ENCODE peak calls at places on chromosomes 4 and X, in four cellular contexts. One of them, this sample, is unnamed.

GRCh38 chr4:47270226-47270888 is 193.1 kb downstream of the COMMD8 start:
- DNase-seq in activated T-helper 1 cell treated with anti-CD3 and anti-CD28 coated beads, Interleukin-2, amount 50 U/mL, for 16 hours: no peak
- DNase-seq in NCI-H510A treated with DMSO at 0.1 percent for 48 hours: no peak
- DNase-seq in prostate gland: no peak
- DNase-seq in this sample: no peak

GRCh38 chr4:104344342-104344980 is 150.2 kb downstream of the CXXC4 start:
- DNase-seq in activated T-helper 1 cell treated with anti-CD3 and anti-CD28 coated beads, Interleukin-2, amount 50 U/mL, for 16 hours: no peak
- DNase-seq in NCI-H510A treated with DMSO at 0.1 percent for 48 hours: no peak
- DNase-seq in prostate gland: no peak
- DNase-seq in this sample: no peak

GRCh38 chr4:76590847-76591281 is 155.8 kb downstream of the SHROOM3 start:
- DNase-seq in activated T-helper 1 cell treated with anti-CD3 and anti-CD28 coated beads, Interleukin-2, amount 50 U/mL, for 16 hours: no peak
- DNase-seq in NCI-H510A treated with DMSO at 0.1 percent for 48 hours: no peak
- DNase-seq in prostate gland: no peak
- DNase-seq in this sample: no peak

GRCh38 chrX:42776195-42776594 is 1.8 kb downstream of the PPP1R2C start:
- DNase-seq in activated T-helper 1 cell treated with anti-CD3 and anti-CD28 coated beads, Interleukin-2, amount 50 U/mL, for 16 hours: no peak
- DNase-seq in NCI-H510A treated with DMSO at 0.1 percent for 48 hours: no peak
- DNase-seq in prostate gland: no peak
- DNase-seq in this sample: no peak

GRCh38 chr4:71025654-71026053 is 32.2 kb downstream of the DCK start:
- DNase-seq in activated T-helper 1 cell treated with anti-CD3 and anti-CD28 coated beads, Interleukin-2, amount 50 U/mL, for 16 hours: no peak
- DNase-seq in NCI-H510A treated with DMSO at 0.1 percent for 48 hours: no peak
- DNase-seq in prostate gland: no peak
- DNase-seq in this sample: no peak

GRCh38 chrX:9110808-9111207 is 76.9 kb upstream of the FAM9B start:
- DNase-seq in activated T-helper 1 cell treated with anti-CD3 and anti-CD28 coated beads, Interleukin-2, amount 50 U/mL, for 16 hours: no peak
- DNase-seq in NCI-H510A treated with DMSO at 0.1 percent for 48 hours: peak
- DNase-seq in prostate gland: no peak
- DNase-seq in this sample: no peak

GRCh38 chrX:14712096-14712495 is 160.8 kb downstream of the FANCB start:
- DNase-seq in activated T-helper 1 cell treated with anti-CD3 and anti-CD28 coated beads, Interleukin-2, amount 50 U/mL, for 16 hours: no peak
- DNase-seq in NCI-H510A treated with DMSO at 0.1 percent for 48 hours: no peak
- DNase-seq in prostate gland: no peak
- DNase-seq in this sample: no peak

GRCh38 chr4:86441175-86441960 is 81.5 kb upstream of the MAPK10 start:
- DNase-seq in activated T-helper 1 cell treated with anti-CD3 and anti-CD28 coated beads, Interleukin-2, amount 50 U/mL, for 16 hours: no peak
- DNase-seq in NCI-H510A treated with DMSO at 0.1 percent for 48 hours: no peak
- DNase-seq in prostate gland: no peak
- DNase-seq in this sample: no peak

GRCh38 chr4:125739760-125740159 is 425.0 kb downstream of the FAT4 start:
- DNase-seq in activated T-helper 1 cell treated with anti-CD3 and anti-CD28 coated beads, Interleukin-2, amount 50 U/mL, for 16 hours: no peak
- DNase-seq in NCI-H510A treated with DMSO at 0.1 percent for 48 hours: no peak
- DNase-seq in prostate gland: no peak
- DNase-seq in this sample: no peak

GRCh38 chrX:8201896-8202331 is 30.8 kb upstream of the VCX2 start:
- DNase-seq in activated T-helper 1 cell treated with anti-CD3 and anti-CD28 coated beads, Interleukin-2, amount 50 U/mL, for 16 hours: no peak
- DNase-seq in NCI-H510A treated with DMSO at 0.1 percent for 48 hours: no peak
- DNase-seq in prostate gland: no peak
- DNase-seq in this sample: no peak

GRCh38 chr4:184039963-184040383 is 134.9 kb downstream of the STOX2 start:
- DNase-seq in activated T-helper 1 cell treated with anti-CD3 and anti-CD28 coated beads, Interleukin-2, amount 50 U/mL, for 16 hours: no peak
- DNase-seq in NCI-H510A treated with DMSO at 0.1 percent for 48 hours: no peak
- DNase-seq in prostate gland: no peak
- DNase-seq in this sample: no peak

GRCh38 chrX:97842468-97843199 is 958.9 kb downstream of the RPA4 start:
- DNase-seq in activated T-helper 1 cell treated with anti-CD3 and anti-CD28 coated beads, Interleukin-2, amount 50 U/mL, for 16 hours: no peak
- DNase-seq in NCI-H510A treated with DMSO at 0.1 percent for 48 hours: no peak
- DNase-seq in prostate gland: no peak
- DNase-seq in this sample: no peak

GRCh38 chr4:169492436-169493163 is 119.8 kb downstream of the NEK1 start:
- DNase-seq in activated T-helper 1 cell treated with anti-CD3 and anti-CD28 coated beads, Interleukin-2, amount 50 U/mL, for 16 hours: no peak
- DNase-seq in NCI-H510A treated with DMSO at 0.1 percent for 48 hours: no peak
- DNase-seq in prostate gland: no peak
- DNase-seq in this sample: no peak

GRCh38 chr4:134027931-134028330 is 173.7 kb downstream of the PABPC4L start:
- DNase-seq in activated T-helper 1 cell treated with anti-CD3 and anti-CD28 coated beads, Interleukin-2, amount 50 U/mL, for 16 hours: no peak
- DNase-seq in NCI-H510A treated with DMSO at 0.1 percent for 48 hours: no peak
- DNase-seq in prostate gland: peak
- DNase-seq in this sample: no peak

GRCh38 chr4:58602022-58602421 is 1491.8 kb upstream of the IGFBP7 start:
- DNase-seq in activated T-helper 1 cell treated with anti-CD3 and anti-CD28 coated beads, Interleukin-2, amount 50 U/mL, for 16 hours: no peak
- DNase-seq in NCI-H510A treated with DMSO at 0.1 percent for 48 hours: no peak
- DNase-seq in prostate gland: no peak
- DNase-seq in this sample: no peak

GRCh38 chr4:5267418-5267817 is 216.1 kb downstream of the STK32B start:
- DNase-seq in activated T-helper 1 cell treated with anti-CD3 and anti-CD28 coated beads, Interleukin-2, amount 50 U/mL, for 16 hours: no peak
- DNase-seq in NCI-H510A treated with DMSO at 0.1 percent for 48 hours: no peak
- DNase-seq in prostate gland: no peak
- DNase-seq in this sample: no peak